ENCODE peak calls at places on chromosome 17, in seven cellular contexts. Q is GM23338, W is MM.1S, X is progenitor cell of endocrine pancreas, I is fibroblast of lung, O is mesothelial cell of epicardium, P is colonic mucosa. Z is an unnamed sample.

GRCh38 chr17:71163121-71163812 is 957.6 kb upstream of the SOX9 start:
- DNase-seq in Q (no peak), W (no peak), X (no peak), I (peak), O (no peak), P (peak), Z (no peak)

GRCh38 chr17:44854201-44854600 is 6.5 kb downstream of the HIGD1B start:
- DNase-seq in Q (no peak), W (no peak), X (no peak), I (no peak), O (no peak), P (no peak), Z (no peak)

GRCh38 chr17:850828-851759 is 68.9 kb downstream of the MRM3 start:
- DNase-seq in Q (no peak), W (no peak), X (no peak), I (peak), O (no peak), P (no peak), Z (peak)

GRCh38 chr17:29617125-29617480 is 5.6 kb downstream of the CORO6 start:
- DNase-seq in Q (peak), W (peak), X (peak), I (peak), O (peak), P (peak), Z (peak)

GRCh38 chr17:32323046-32323445 is 18.9 kb downstream of the C17orf75 start:
- DNase-seq in Q (no peak), W (no peak), X (no peak), I (no peak), O (no peak), P (no peak), Z (no peak)

GRCh38 chr17:60554377-60554788 is 28.3 kb upstream of the APPBP2 start:
- DNase-seq in Q (no peak), W (no peak), X (no peak), I (peak), O (no peak), P (no peak), Z (no peak)

GRCh38 chr17:71505200-71505599 is 615.6 kb upstream of the SOX9 start:
- DNase-seq in Q (no peak), W (no peak), X (no peak), I (no peak), O (no peak), P (no peak), Z (no peak)

GRCh38 chr17:78823282-78824046 is 17.1 kb downstream of the USP36 start:
- DNase-seq in Q (no peak), W (no peak), X (no peak), I (no peak), O (no peak), P (no peak), Z (no peak)

GRCh38 chr17:83028851-83029250 is 50.6 kb upstream of the METRNL start:
- DNase-seq in Q (no peak), W (no peak), X (no peak), I (no peak), O (peak), P (no peak), Z (no peak)

GRCh38 chr17:65294184-65294719 is 157.1 kb downstream of the RGS9 start:
- DNase-seq in Q (peak), W (peak), X (peak), I (peak), O (peak), P (peak), Z (peak)

GRCh38 chr17:70298929-70299529 is 129.7 kb downstream of the KCNJ2 start:
- DNase-seq in Q (no peak), W (peak), X (no peak), I (no peak), O (no peak), P (no peak), Z (no peak)

GRCh38 chr17:28760987-28761562 is 17.3 kb downstream of the TRAF4 start:
- DNase-seq in Q (peak), W (no peak), X (no peak), I (peak), O (no peak), P (peak), Z (no peak)

GRCh38 chr17:78868391-78868790 is 27.8 kb upstream of the USP36 start:
- DNase-seq in Q (no peak), W (no peak), X (no peak), I (peak), O (no peak), P (no peak), Z (no peak)

GRCh38 chr17:37770631-37771518 is 26.0 kb upstream of the HNF1B start:
- DNase-seq in Q (peak), W (peak), X (peak), I (peak), O (peak), P (peak), Z (peak)

GRCh38 chr17:55172612-55173011 is 92.1 kb upstream of the HLF start:
- DNase-seq in Q (no peak), W (peak), X (no peak), I (no peak), O (no peak), P (no peak), Z (no peak)

GRCh38 chr17:46138470-46138869 is 54.8 kb downstream of the KANSL1 start:
- DNase-seq in Q (no peak), W (no peak), X (no peak), I (no peak), O (no peak), P (no peak), Z (no peak)

GRCh38 chr17:63531022-63531965 is 8.1 kb downstream of the KCNH6 start:
- DNase-seq in Q (no peak), W (no peak), X (no peak), I (no peak), O (no peak), P (no peak), Z (no peak)

GRCh38 chr17:56230660-56231059 is 77.4 kb downstream of the ANKFN1 start:
- DNase-seq in Q (no peak), W (no peak), X (no peak), I (peak), O (no peak), P (no peak), Z (no peak)

GRCh38 chr17:69854381-69854780 is 220.6 kb upstream of the KCNJ16 start:
- DNase-seq in Q (no peak), W (no peak), X (no peak), I (no peak), O (no peak), P (no peak), Z (no peak)

GRCh38 chr17:60989439-60989838 is 311.8 kb downstream of the BCAS3 start:
- DNase-seq in Q (no peak), W (no peak), X (no peak), I (no peak), O (no peak), P (no peak), Z (no peak)

GRCh38 chr17:59743842-59744241 is 36.4 kb downstream of the VMP1 start:
- DNase-seq in Q (no peak), W (no peak), X (no peak), I (no peak), O (no peak), P (no peak), Z (no peak)

GRCh38 chr17:42329025-42329976 is 41.0 kb downstream of the STAT5A start:
- DNase-seq in Q (peak), W (no peak), X (no peak), I (peak), O (no peak), P (peak), Z (peak)

GRCh38 chr17:27414271-27414670 is 42.0 kb upstream of the KSR1 start:
- DNase-seq in Q (no peak), W (no peak), X (no peak), I (peak), O (no peak), P (no peak), Z (no peak)

GRCh38 chr17:28968914-28969295 is 17.6 kb upstream of the PHF12 start:
- DNase-seq in Q (no peak), W (peak), X (no peak), I (no peak), O (no peak), P (no peak), Z (no peak)

GRCh38 chr17:71503710-71504471 is 616.9 kb upstream of the SOX9 start:
- DNase-seq in Q (peak), W (no peak), X (no peak), I (no peak), O (no peak), P (no peak), Z (no peak)

GRCh38 chr17:78324391-78325075 is 35.3 kb downstream of the SOCS3 start:
- DNase-seq in Q (peak), W (no peak), X (no peak), I (peak), O (no peak), P (peak), Z (peak)

GRCh38 chr17:55410722-55411462 is 10.7 kb downstream of the MMD start:
- DNase-seq in Q (no peak), W (no peak), X (no peak), I (peak), O (no peak), P (no peak), Z (no peak)

GRCh38 chr17:29789186-29790170 is 140.6 kb downstream of the SSH2 start:
- DNase-seq in Q (no peak), W (no peak), X (no peak), I (peak), O (no peak), P (no peak), Z (no peak)

GRCh38 chr17:7748098-7748775 is 30.7 kb downstream of the DNAH2 start:
- DNase-seq in Q (no peak), W (no peak), X (no peak), I (peak), O (no peak), P (no peak), Z (no peak)

DNA sequence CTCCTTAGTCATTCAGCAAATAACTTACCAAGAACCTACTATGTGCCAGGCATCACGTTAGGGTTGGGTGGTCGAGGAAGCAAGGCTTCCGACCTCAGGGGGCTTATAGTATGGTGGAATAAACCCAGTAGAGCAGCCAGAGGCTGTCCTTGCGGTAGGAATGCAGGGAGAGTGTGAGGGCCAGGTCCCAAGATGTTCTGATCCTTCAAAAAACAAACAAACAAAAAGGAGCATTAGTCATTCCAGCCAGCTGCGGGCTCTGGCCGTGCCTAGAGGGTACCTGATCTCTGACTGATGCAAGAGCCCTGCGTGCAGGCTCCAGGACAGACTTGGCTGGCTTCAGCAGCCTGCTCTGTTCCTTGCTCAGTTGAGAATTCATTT is 18.2 kb downstream of the CYB5D2 start:
- DNase-seq in Q (peak), W (no peak), X (no peak), I (peak), O (no peak), P (no peak), Z (no peak)
- TF ChIP-seq CTCF in Q (no peak), W (no peak), X (no peak), I (peak), O (no peak), P (no peak), Z (no peak)

DNA sequence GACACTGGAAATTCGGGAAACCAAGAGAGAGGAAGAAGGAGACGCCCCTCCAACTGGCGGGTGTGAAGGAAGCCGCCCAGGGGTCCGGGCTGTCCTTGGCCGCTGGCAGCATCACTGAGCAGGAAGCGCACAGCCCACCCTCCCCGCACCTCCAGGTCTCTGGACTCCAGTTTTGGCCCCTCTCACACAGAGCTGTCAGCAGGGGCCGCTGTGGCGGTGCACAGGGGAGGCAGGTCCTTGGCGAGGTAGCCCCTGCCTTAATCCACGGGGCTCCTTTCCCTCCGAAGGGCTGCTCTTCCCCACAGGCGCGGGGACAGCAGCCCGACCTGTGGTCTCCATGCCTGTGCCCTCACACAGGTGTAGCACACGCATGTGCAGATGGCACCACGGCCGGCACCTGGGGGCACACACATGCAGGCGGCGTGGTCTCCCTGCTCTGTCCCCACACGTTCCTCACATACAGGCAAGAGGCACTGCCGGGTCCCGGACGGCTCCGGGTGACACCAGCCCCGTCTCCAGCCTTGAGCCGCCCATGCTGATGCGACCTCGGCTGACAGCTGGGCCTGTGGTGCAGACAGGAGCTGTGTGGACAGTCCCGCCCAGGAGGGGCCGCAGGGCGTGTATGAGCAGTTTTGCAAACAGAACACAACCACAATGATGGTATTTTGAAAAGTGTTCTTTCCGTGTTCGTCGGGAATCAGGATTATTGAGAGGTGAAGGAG is 26.6 kb upstream of the CHMP6 start:
- DNase-seq in Q (no peak), W (no peak), X (no peak), I (no peak), O (no peak), P (no peak), Z (no peak)
- TF ChIP-seq CTCF in Q (no peak), W (no peak), X (no peak), I (no peak), O (no peak), P (no peak), Z (no peak)

GRCh38 chr17:1899403-1900000 is 69.7 kb downstream of the RPA1 start:
- DNase-seq in Q (no peak), W (no peak), X (no peak), I (no peak), O (no peak), P (no peak), Z (no peak)
- TF ChIP-seq CTCF in Q (peak), W (no peak), X (peak), I (peak), O (no peak), P (no peak), Z (peak)

GRCh38 chr17:50507871-50508572 is at the start of gene MYCBPAP:
- DNase-seq in Q (peak), W (peak), X (peak), I (peak), O (peak), P (peak), Z (peak)
- TF ChIP-seq CTCF in Q (no peak), W (no peak), X (peak), I (no peak), O (no peak), P (no peak), Z (no peak)

GRCh38 chr17:43368740-43369506 is 29.9 kb upstream of the ARL4D start:
- DNase-seq in Q (peak), W (peak), X (peak), I (peak), O (peak), P (peak), Z (peak)
- TF ChIP-seq CTCF in Q (no peak), W (no peak), X (no peak), I (no peak), O (no peak), P (no peak), Z (no peak)

DNA sequence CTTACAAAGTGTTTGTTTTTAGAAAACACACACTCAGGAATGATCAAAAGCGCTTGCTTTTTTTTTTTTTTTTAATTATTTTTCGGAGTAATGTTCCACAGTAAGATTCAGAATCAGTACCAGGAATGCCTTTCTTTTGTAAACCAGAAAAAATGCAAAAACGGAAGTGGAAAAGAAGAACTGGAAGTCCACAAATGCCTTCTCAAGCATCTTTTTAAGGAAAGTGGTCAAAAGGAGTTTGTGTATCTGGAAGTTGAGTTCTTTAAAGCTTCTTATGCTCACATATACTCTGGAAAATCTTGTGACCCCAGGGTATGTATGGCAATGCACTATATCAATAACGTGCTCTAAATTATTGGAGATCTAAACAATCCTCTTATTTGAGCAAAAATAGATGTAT is 126.0 kb downstream of the ABCA8 start:
- DNase-seq in Q (no peak), W (no peak), X (no peak), I (no peak), O (no peak), P (no peak), Z (no peak)
- TF ChIP-seq CTCF in Q (no peak), W (no peak), X (no peak), I (no peak), O (no peak), P (no peak), Z (no peak)

GRCh38 chr17:67606471-67606870 is 111.3 kb upstream of the NOL11 start:
- DNase-seq in Q (no peak), W (no peak), X (no peak), I (no peak), O (peak), P (peak), Z (no peak)

GRCh38 chr17:67602974-67603373 is 114.8 kb upstream of the NOL11 start:
- DNase-seq in Q (peak), W (peak), X (peak), I (peak), O (no peak), P (peak), Z (no peak)

GRCh38 chr17:67606896-67607604 is 110.7 kb upstream of the NOL11 start:
- DNase-seq in Q (peak), W (no peak), X (no peak), I (no peak), O (no peak), P (no peak), Z (no peak)

GRCh38 chr17:67602439-67602838 is 115.3 kb upstream of the NOL11 start:
- DNase-seq in Q (no peak), W (no peak), X (no peak), I (no peak), O (no peak), P (no peak), Z (no peak)

DNA sequence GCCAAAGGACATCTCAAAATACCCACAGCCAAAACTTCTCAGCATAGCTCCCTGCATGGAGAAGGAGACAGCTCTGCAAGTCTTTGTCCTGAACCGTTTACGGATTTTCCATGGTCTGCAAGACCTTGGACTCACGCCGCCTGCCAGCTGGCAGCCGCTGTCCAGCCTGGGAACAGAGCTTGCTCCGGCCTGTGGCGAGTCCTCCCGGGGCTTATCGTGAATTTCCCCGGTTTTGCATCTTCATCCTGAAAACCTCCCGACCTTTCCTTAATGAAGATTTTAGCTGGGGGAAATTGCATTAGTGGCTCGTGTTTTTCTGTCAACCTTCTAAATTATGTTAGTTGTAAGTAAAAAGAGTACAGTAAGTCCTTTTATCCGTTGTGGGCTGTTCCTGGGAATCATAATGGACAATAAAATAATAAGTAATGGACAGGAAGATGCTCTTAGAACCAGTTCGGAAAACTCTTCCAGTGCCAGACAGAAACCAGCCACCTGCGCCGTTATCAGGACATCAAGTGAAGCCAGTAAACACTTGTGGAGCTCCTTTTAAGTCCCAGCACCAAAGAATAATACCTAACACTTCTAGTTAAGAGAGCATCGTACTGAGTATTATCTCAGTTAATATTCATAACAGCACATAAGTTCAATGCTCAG is 112.3 kb upstream of the NOL11 start:
- DNase-seq in Q (no peak), W (no peak), X (no peak), I (peak), O (no peak), P (no peak), Z (no peak)
- TF ChIP-seq CTCF in Q (no peak), W (no peak), X (no peak), I (no peak), O (no peak), P (no peak), Z (no peak)

GRCh38 chr17:81909231-81909630 is 2.0 kb downstream of the PCYT2 start:
- DNase-seq in Q (no peak), W (no peak), X (no peak), I (no peak), O (no peak), P (no peak), Z (no peak)
- TF ChIP-seq CTCF in Q (no peak), W (no peak), X (no peak), I (no peak), O (no peak), P (no peak), Z (no peak)

GRCh38 chr17:76195281-76196096 is 44.8 kb downstream of the RNF157 start:
- DNase-seq in Q (no peak), W (no peak), X (no peak), I (no peak), O (no peak), P (no peak), Z (no peak)
- TF ChIP-seq CTCF in Q (no peak), W (no peak), X (no peak), I (no peak), O (no peak), P (no peak), Z (no peak)

DNA sequence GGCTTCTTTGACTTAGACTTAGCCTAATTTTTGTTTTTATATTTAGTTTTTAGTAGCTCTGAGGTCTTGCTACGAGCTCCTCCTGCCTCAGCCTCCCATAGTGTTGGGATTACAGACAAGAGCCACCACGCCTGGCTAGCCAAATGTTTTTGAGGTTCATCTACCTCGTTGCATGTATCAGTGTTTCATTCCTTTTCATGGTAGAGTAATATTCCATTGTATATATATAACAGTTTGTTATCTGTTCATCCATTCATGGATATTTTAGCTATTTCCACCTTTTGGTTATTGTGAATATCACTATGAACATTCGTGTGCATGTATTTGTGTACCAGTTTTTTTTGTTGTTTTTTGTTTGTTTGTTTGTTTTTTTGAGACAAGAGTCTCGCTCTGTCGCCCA is 12.2 kb downstream of the NOL11 start:
- DNase-seq in Q (no peak), W (no peak), X (no peak), I (no peak), O (no peak), P (no peak), Z (no peak)
- TF ChIP-seq CTCF in Q (no peak), W (no peak), X (no peak), I (no peak), O (no peak), P (no peak), Z (no peak)

Z was measured in neural crest cell.